ENCODE peak calls at places on chromosome 15, in nine cellular contexts. B, N, Z, L, W, E, K, J and C are unnamed samples.

GRCh38 chr15:68994149-68994548 is 20.3 kb upstream of the NOX5 start:
- DNase-seq in K (no peak), Z (no peak), J (no peak), W (no peak), L (no peak), E (no peak), N (no peak), B (no peak), C (no peak)

GRCh38 chr15:90552162-90552928 is 22.6 kb downstream of the CRTC3 start:
- DNase-seq in K (no peak), Z (no peak), N (no peak), J (no peak), L (no peak), B (no peak), E (no peak), W (no peak), C (no peak)

GRCh38 chr15:36880226-36880912 is 220.0 kb downstream of the MEIS2 start:
- DNase-seq in E (no peak), W (no peak), K (no peak), B (no peak), Z (no peak), L (no peak), J (no peak), N (no peak), C (no peak)

GRCh38 chr15:81273200-81273599 is 50.7 kb downstream of the STARD5 start:
- DNase-seq in E (no peak), B (no peak), K (no peak), L (no peak), J (no peak), W (no peak), N (no peak), Z (no peak), C (no peak)

GRCh38 chr15:50261979-50262378 is 3.5 kb downstream of the HDC start:
- DNase-seq in Z (no peak), B (no peak), E (no peak), K (no peak), J (no peak), L (no peak), W (no peak), N (no peak), C (no peak)

GRCh38 chr15:76575177-76576078 is 238.9 kb downstream of the ISL2 start:
- DNase-seq in B (no peak), W (no peak), E (no peak), N (no peak), J (no peak), L (peak; percentile 1), Z (no peak), K (peak; percentile 20), C (no peak)

GRCh38 chr15:58221591-58222241 is 83.5 kb downstream of the AQP9 start:
- DNase-seq in E (peak; percentile 55), B (no peak), J (peak; percentile 41), Z (no peak), N (no peak), L (peak; percentile 20), K (no peak), W (no peak), C (peak; percentile 19)

GRCh38 chr15:70142072-70142321 is 44.3 kb upstream of the TLE3 start:
- DNase-seq in B (no peak), J (no peak), K (no peak), L (no peak), N (no peak), Z (no peak), W (no peak), E (no peak), C (no peak)

GRCh38 chr15:78092111-78093041 is at the start of gene SH2D7:
- DNase-seq in J (no peak), Z (no peak), L (no peak), B (no peak), W (no peak), E (no peak), K (no peak), N (no peak), C (no peak)

GRCh38 chr15:65470866-65471265 is 46.6 kb downstream of the DPP8 start:
- DNase-seq in N (no peak), J (no peak), E (no peak), Z (no peak), K (no peak), B (no peak), L (no peak), W (no peak), C (no peak)

GRCh38 chr15:101137312-101137940 is 114.4 kb downstream of the CHSY1 start:
- DNase-seq in E (no peak), L (no peak), N (no peak), K (no peak), J (no peak), Z (no peak), W (no peak), B (no peak), C (no peak)

GRCh38 chr15:77143191-77143590 is 72.3 kb upstream of the TSPAN3 start:
- DNase-seq in B (no peak), J (no peak), L (no peak), K (no peak), Z (no peak), W (no peak), E (no peak), N (no peak), C (no peak)

GRCh38 chr15:67601008-67601620 is 58.6 kb downstream of the MAP2K5 start:
- DNase-seq in B (no peak), L (no peak), J (no peak), N (no peak), Z (no peak), K (no peak), E (no peak), W (no peak), C (no peak)

GRCh38 chr15:36472672-36473071 is 106.8 kb upstream of the CDIN1 start:
- DNase-seq in E (no peak), W (no peak), N (no peak), L (no peak), J (no peak), Z (no peak), K (no peak), B (no peak), C (no peak)

GRCh38 chr15:45544266-45545023 is 21.9 kb upstream of the SLC30A4 start:
- DNase-seq in L (no peak), E (no peak), B (no peak), W (no peak), N (no peak), K (no peak), J (no peak), Z (no peak), C (no peak)

GRCh38 chr15:36599824-36600365 is 20.5 kb downstream of the CDIN1 start:
- DNase-seq in L (no peak), W (no peak), N (no peak), Z (no peak), B (no peak), K (no peak), J (no peak), E (no peak), C (no peak)

GRCh38 chr15:70275461-70276138 is 177.9 kb upstream of the TLE3 start:
- DNase-seq in W (no peak), E (no peak), K (no peak), J (no peak), L (no peak), B (no peak), Z (no peak), N (no peak), C (no peak)

GRCh38 chr15:101258238-101259144 is 6.6 kb upstream of the CHSY1 start:
- DNase-seq in W (no peak), L (peak; percentile 64), N (peak; percentile 40), K (peak; percentile 38), E (peak; percentile 42), B (no peak), J (peak; percentile 75), Z (peak; percentile 71), C (no peak)

GRCh38 chr15:27956285-27956684 is 142.8 kb downstream of the OCA2 start:
- DNase-seq in B (no peak), K (no peak), J (no peak), Z (no peak), E (no peak), W (no peak), L (peak; percentile 35), N (no peak), C (no peak)

GRCh38 chr15:89781055-89781454 is 4.9 kb downstream of the MESP2 start:
- DNase-seq in N (no peak), W (no peak), K (no peak), E (no peak), J (no peak), B (no peak), Z (no peak), L (no peak), C (peak; percentile 45)

GRCh38 chr15:68583936-68584703 is 5.3 kb downstream of the CORO2B start:
- DNase-seq in B (no peak), J (no peak), N (no peak), W (no peak), E (no peak), Z (peak; percentile 54), L (no peak), K (no peak), C (no peak)

GRCh38 chr15:95286911-95287769 is 1043.4 kb upstream of the NR2F2 start:
- DNase-seq in B (no peak), E (no peak), N (no peak), L (no peak), J (no peak), W (no peak), K (no peak), Z (no peak), C (no peak)

GRCh38 chr15:90836296-90836871 is 32.0 kb upstream of the FURIN start:
- DNase-seq in Z (no peak), K (no peak), B (no peak), L (peak; percentile 46), J (no peak), E (no peak), N (no peak), W (no peak), C (no peak)

GRCh38 chr15:91909574-91909973 is 56.1 kb downstream of the SLCO3A1 start:
- DNase-seq in K (no peak), J (no peak), E (no peak), N (no peak), Z (no peak), W (no peak), L (no peak), B (no peak), C (no peak)

GRCh38 chr15:48178612-48178931 is 477 bp upstream of the MYEF2 start:
- DNase-seq in J (no peak), E (no peak), W (no peak), K (no peak), B (no peak), L (no peak), Z (no peak), N (no peak), C (no peak)

GRCh38 chr15:63358296-63359029 is 23.2 kb downstream of the CA12 start:
- DNase-seq in Z (no peak), J (no peak), N (no peak), K (no peak), L (no peak), W (no peak), E (no peak), B (no peak), C (no peak)

GRCh38 chr15:101411085-101411484 is 78.4 kb downstream of the PCSK6 start:
- DNase-seq in W (no peak), Z (no peak), B (no peak), J (no peak), L (no peak), N (no peak), K (no peak), E (no peak), C (no peak)